ENCODE peak calls at places on chromosomes 7 and 10, in five cellular contexts. B, M, D, F and E are unnamed samples.

GRCh38 chr7:42091461-42092229 is 145.4 kb downstream of the GLI3 start:
- DNase-seq in B (no peak), M (no peak), D (no peak), F (no peak), E (no peak)

GRCh38 chr10:93199221-93199681 is 125.6 kb downstream of the CYP26A1 start:
- DNase-seq in B (no peak), M (no peak), D (no peak), F (peak; percentile 86), E (no peak)

GRCh38 chr10:34171957-34172527 is 643.1 kb downstream of the PARD3 start:
- DNase-seq in B (no peak), M (no peak), D (no peak), F (no peak), E (no peak)

GRCh38 chr10:93541402-93542357 is 24.8 kb upstream of the FFAR4 start:
- DNase-seq in B (no peak), M (peak; percentile 54), D (no peak), F (peak; percentile 67), E (no peak)

GRCh38 chr10:18607503-18607902 is 43.9 kb downstream of the NSUN6 start:
- DNase-seq in B (no peak), M (peak; percentile 49), D (no peak), F (peak; percentile 74), E (no peak)

GRCh38 chr7:460374-461117 is 59.1 kb downstream of the PDGFA start:
- DNase-seq in B (no peak), M (no peak), D (no peak), F (no peak), E (no peak)

GRCh38 chr7:19239951-19240350 is 94.7 kb upstream of the FERD3L start:
- DNase-seq in B (no peak), M (no peak), D (no peak), F (no peak), E (no peak)

GRCh38 chr7:139241258-139241657 is 10.2 kb downstream of the UBN2 start:
- DNase-seq in B (no peak), M (no peak), D (no peak), F (no peak), E (no peak)

GRCh38 chr7:129843982-129844840 is 108.5 kb downstream of the UBE2H start:
- DNase-seq in B (no peak), M (peak; percentile 46), D (no peak), F (no peak), E (no peak)

GRCh38 chr7:6074612-6075380 is 43.6 kb downstream of the ANKRD61 start:
- DNase-seq in B (no peak), M (no peak), D (peak; percentile 70), F (no peak), E (no peak)

GRCh38 chr10:17216901-17217395 is 11.1 kb upstream of the VIM start:
- DNase-seq in B (no peak), M (no peak), D (no peak), F (no peak), E (no peak)

GRCh38 chr7:20352573-20353304 is 22.0 kb downstream of the ITGB8 start:
- DNase-seq in B (no peak), M (no peak), D (no peak), F (no peak), E (no peak)

GRCh38 chr7:66697451-66698438 is 42.8 kb upstream of the RABGEF1 start:
- DNase-seq in B (no peak), M (peak; percentile 24), D (no peak), F (peak; percentile 82), E (no peak)

GRCh38 chr7:69429817-69430501 is 168.3 kb upstream of the AUTS2 start:
- DNase-seq in B (no peak), M (no peak), D (no peak), F (peak; percentile 84), E (no peak)

GRCh38 chr7:87600130-87601124 is at the start of gene ABCB1:
- DNase-seq in B (peak; percentile 23), M (no peak), D (no peak), F (peak; percentile 70), E (peak; percentile 28)

GRCh38 chr10:59064116-59064707 is 112.2 kb upstream of the PHYHIPL start:
- DNase-seq in B (no peak), M (no peak), D (no peak), F (no peak), E (no peak)

GRCh38 chr10:72297281-72297967 is 23.7 kb downstream of the DDIT4 start:
- DNase-seq in B (peak; percentile 60), M (peak; percentile 60), D (peak; percentile 87), F (peak; percentile 93), E (no peak)

GRCh38 chr10:29332061-29332760 is 43.3 kb downstream of the LYZL1 start:
- DNase-seq in B (no peak), M (no peak), D (no peak), F (no peak), E (no peak)

GRCh38 chr10:3409928-3410327 is 237.3 kb upstream of the PITRM1 start:
- DNase-seq in B (no peak), M (no peak), D (no peak), F (no peak), E (no peak)

GRCh38 chr10:102347236-102347828 is 48.2 kb upstream of the NFKB2 start:
- DNase-seq in B (no peak), M (no peak), D (no peak), F (peak; percentile 69), E (no peak)

GRCh38 chr7:16841681-16842080 is 36.9 kb upstream of the AGR2 start:
- DNase-seq in B (no peak), M (no peak), D (no peak), F (no peak), E (no peak)

GRCh38 chr7:16028103-16028502 is 341.6 kb upstream of the MEOX2 start:
- DNase-seq in B (no peak), M (no peak), D (no peak), F (no peak), E (no peak)

GRCh38 chr7:91941450-91941849 is 788 bp downstream of the AKAP9 start:
- DNase-seq in B (no peak), M (no peak), D (no peak), F (no peak), E (no peak)

GRCh38 chr7:131546126-131546525 is 10.3 kb downstream of the PODXL start:
- DNase-seq in B (no peak), M (no peak), D (no peak), F (peak; percentile 60), E (no peak)

GRCh38 chr7:17147409-17147808 is 151.0 kb upstream of the AHR start:
- DNase-seq in B (no peak), M (no peak), D (no peak), F (no peak), E (no peak)

GRCh38 chr10:12250181-12250580 is 54.2 kb downstream of the CDC123 start:
- DNase-seq in B (no peak), M (no peak), D (no peak), F (no peak), E (no peak)

GRCh38 chr7:33716581-33717477 is 188.5 kb upstream of the BMPER start:
- DNase-seq in B (no peak), M (no peak), D (no peak), F (no peak), E (no peak)

GRCh38 chr10:75363431-75363830 is 38.1 kb downstream of the ZNF503 start:
- DNase-seq in B (no peak), M (no peak), D (no peak), F (no peak), E (no peak)

GRCh38 chr10:21431799-21432198 is 93.7 kb downstream of the SKIDA1 start:
- DNase-seq in B (no peak), M (no peak), D (no peak), F (no peak), E (no peak)

GRCh38 chr7:83520706-83521105 is 128.2 kb downstream of the SEMA3E start:
- DNase-seq in B (no peak), M (no peak), D (no peak), F (no peak), E (no peak)

GRCh38 chr10:118692911-118693310 is 61.9 kb downstream of the CACUL1 start:
- DNase-seq in B (no peak), M (no peak), D (no peak), F (no peak), E (no peak)

GRCh38 chr10:99630439-99630838 is 10.2 kb upstream of the SLC25A28 start:
- DNase-seq in B (no peak), M (no peak), D (no peak), F (no peak), E (no peak)

GRCh38 chr7:6691609-6692106 is 15.1 kb downstream of the ZNF12 start:
- DNase-seq in B (no peak), M (no peak), D (no peak), F (no peak), E (no peak)

DNA sequence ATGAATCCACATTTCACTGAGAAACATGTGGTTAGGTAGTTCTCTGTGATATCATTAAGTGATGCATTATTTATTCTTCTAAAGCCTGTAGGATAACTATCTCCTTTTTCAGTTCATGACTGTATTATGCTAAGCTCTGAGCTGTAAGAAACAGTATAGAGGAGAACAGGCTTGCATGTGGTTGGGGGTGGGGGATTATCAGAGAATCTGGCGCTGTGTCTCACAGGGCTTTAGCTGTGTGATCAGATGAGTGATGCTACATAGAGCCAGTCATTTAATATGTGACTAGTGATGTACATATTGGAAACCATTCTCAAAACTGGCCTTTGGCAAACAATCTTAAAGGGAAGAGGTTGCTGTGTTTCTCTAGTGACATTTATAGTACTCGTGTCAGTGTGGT is 111.5 kb downstream of the POU6F2 start:
- DNase-seq in B (no peak), M (no peak), D (no peak), F (no peak), E (no peak)
- TF ChIP-seq POLR2AphosphoS5 in B (no peak), M (no peak), D (no peak), F (no peak), E (no peak)

DNA sequence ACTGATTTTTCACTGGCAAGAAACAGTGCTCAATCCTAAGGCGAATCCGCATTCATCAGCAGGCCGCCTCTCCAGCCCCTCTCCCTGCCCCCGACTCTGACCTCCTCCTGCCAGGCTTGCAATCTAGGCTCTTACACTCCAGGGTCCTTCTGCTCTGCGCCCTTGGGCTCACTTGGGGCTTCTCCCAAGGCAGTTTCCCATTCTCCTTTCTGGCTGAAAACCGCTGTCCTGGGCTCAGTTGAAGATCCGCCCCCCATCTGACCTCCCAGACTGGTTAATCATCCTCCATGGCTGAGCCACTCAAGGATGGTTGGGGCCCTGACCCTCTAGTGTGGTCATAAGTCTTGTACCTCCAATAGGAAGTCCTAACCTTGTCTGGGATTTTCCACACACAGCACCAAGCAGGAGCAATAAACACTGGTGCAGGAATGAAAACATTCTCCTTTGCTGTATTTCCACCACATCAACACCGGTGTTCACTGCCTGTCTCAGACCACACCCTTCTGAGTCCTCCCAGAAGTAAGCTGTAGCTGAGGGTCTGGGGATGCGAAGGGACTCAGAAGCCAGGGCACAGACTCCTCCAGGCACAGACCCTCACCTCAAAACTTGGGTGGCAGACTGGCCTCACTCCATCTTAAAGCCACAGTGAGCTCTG is 42.4 kb downstream of the TNS3 start:
- DNase-seq in B (no peak), M (no peak), D (no peak), F (no peak), E (no peak)
- TF ChIP-seq POLR2AphosphoS5 in B (no peak), M (no peak), D (no peak), F (no peak), E (no peak)

DNA sequence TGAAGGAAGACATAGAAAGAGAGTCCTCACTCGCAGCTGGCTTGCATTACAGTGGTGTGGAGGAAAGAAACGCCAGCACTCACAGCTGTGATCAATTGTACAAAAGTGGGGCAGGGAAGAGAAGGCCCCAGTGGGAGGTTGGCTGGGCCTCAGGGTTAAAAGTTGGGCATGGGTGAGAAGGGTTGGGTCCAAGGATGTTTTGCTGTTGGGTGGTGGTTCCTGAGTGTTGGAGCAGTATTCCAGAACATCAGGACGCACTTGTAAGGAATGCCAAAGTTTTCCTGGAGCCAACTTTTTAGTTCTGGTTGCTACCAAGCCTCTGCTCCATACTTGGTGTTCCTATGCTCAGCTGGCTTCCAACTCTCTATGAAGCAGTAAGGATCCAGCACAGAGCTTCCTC is 55.4 kb upstream of the MKRN1 start:
- DNase-seq in B (no peak), M (no peak), D (no peak), F (peak; percentile 71), E (no peak)
- TF ChIP-seq POLR2AphosphoS5 in B (no peak), M (no peak), D (no peak), F (peak; percentile 37), E (no peak)

GRCh38 chr10:60316029-60316428 is 73.6 kb downstream of the ANK3 start:
- DNase-seq in B (no peak), M (no peak), D (no peak), F (no peak), E (no peak)
- TF ChIP-seq POLR2AphosphoS5 in B (no peak), M (no peak), D (no peak), F (no peak), E (no peak)